ENCODE peak calls at places on chromosome 12, in six cellular contexts. One of them, this sample, is unnamed.
A peak's percentile ranks its signal among the peaks of the same experiment; 100 is the strongest.

GRCh38 chr12:47736877-47737676 is 11.8 kb upstream of the ENDOU start:
- DNase-seq in HFFc6: peak; percentile 31
- DNase-seq in HS-5: no peak
- DNase-seq in NCI-H1092 treated with DMSO at 0.1 percent for 48 hours: peak; percentile 34
- DNase-seq in Calu3: no peak
- DNase-seq in RCC 7860: no peak
- DNase-seq in this sample: no peak

GRCh38 chr12:25524381-25524780 is 28.7 kb downstream of the LMNTD1 start:
- DNase-seq in HFFc6: no peak
- DNase-seq in HS-5: no peak
- DNase-seq in NCI-H1092 treated with DMSO at 0.1 percent for 48 hours: no peak
- DNase-seq in Calu3: no peak
- DNase-seq in RCC 7860: no peak
- DNase-seq in this sample: no peak

GRCh38 chr12:121858662-121859572 is at the start of gene HPD:
- DNase-seq in HFFc6: peak; percentile 74
- DNase-seq in HS-5: no peak
- DNase-seq in NCI-H1092 treated with DMSO at 0.1 percent for 48 hours: no peak
- DNase-seq in Calu3: no peak
- DNase-seq in RCC 7860: peak; percentile 59
- DNase-seq in this sample: no peak

GRCh38 chr12:57452937-57453509 is 2.1 kb upstream of the INHBE start:
- DNase-seq in HFFc6: peak; percentile 67
- DNase-seq in HS-5: no peak
- DNase-seq in NCI-H1092 treated with DMSO at 0.1 percent for 48 hours: peak; percentile 54
- DNase-seq in Calu3: peak; percentile 90
- DNase-seq in RCC 7860: peak; percentile 38
- DNase-seq in this sample: no peak

GRCh38 chr12:95998611-95999300 is 2.6 kb upstream of the HAL start:
- DNase-seq in HFFc6: peak; percentile 27
- DNase-seq in HS-5: no peak
- DNase-seq in NCI-H1092 treated with DMSO at 0.1 percent for 48 hours: peak; percentile 35
- DNase-seq in Calu3: peak; percentile 54
- DNase-seq in RCC 7860: peak; percentile 31
- DNase-seq in this sample: no peak

GRCh38 chr12:127583041-127583440 is 683.9 kb upstream of the TMEM132C start:
- DNase-seq in HFFc6: no peak
- DNase-seq in HS-5: no peak
- DNase-seq in NCI-H1092 treated with DMSO at 0.1 percent for 48 hours: no peak
- DNase-seq in Calu3: no peak
- DNase-seq in RCC 7860: no peak
- DNase-seq in this sample: no peak

GRCh38 chr12:76272292-76272691 is 75.9 kb downstream of the BBS10 start:
- DNase-seq in HFFc6: no peak
- DNase-seq in HS-5: no peak
- DNase-seq in NCI-H1092 treated with DMSO at 0.1 percent for 48 hours: no peak
- DNase-seq in Calu3: no peak
- DNase-seq in RCC 7860: no peak
- DNase-seq in this sample: no peak

GRCh38 chr12:116123511-116124258 is 153.8 kb downstream of the MED13L start:
- DNase-seq in HFFc6: peak; percentile 23
- DNase-seq in HS-5: peak; percentile 60
- DNase-seq in NCI-H1092 treated with DMSO at 0.1 percent for 48 hours: peak; percentile 75
- DNase-seq in Calu3: no peak
- DNase-seq in RCC 7860: peak; percentile 11
- DNase-seq in this sample: no peak

GRCh38 chr12:61037792-61038191 is 1222.4 kb upstream of the USP15 start:
- DNase-seq in HFFc6: no peak
- DNase-seq in HS-5: peak; percentile 8
- DNase-seq in NCI-H1092 treated with DMSO at 0.1 percent for 48 hours: no peak
- DNase-seq in Calu3: no peak
- DNase-seq in RCC 7860: no peak
- DNase-seq in this sample: no peak

GRCh38 chr12:89247962-89248361 is 104.3 kb downstream of the DUSP6 start:
- DNase-seq in HFFc6: no peak
- DNase-seq in HS-5: peak; percentile 34
- DNase-seq in NCI-H1092 treated with DMSO at 0.1 percent for 48 hours: no peak
- DNase-seq in Calu3: no peak
- DNase-seq in RCC 7860: no peak
- DNase-seq in this sample: no peak

GRCh38 chr12:122830517-122831214 is 4.6 kb upstream of the HIP1R start:
- DNase-seq in HFFc6: peak; percentile 79
- DNase-seq in HS-5: peak; percentile 91
- DNase-seq in NCI-H1092 treated with DMSO at 0.1 percent for 48 hours: no peak
- DNase-seq in Calu3: peak; percentile 78
- DNase-seq in RCC 7860: peak; percentile 58
- DNase-seq in this sample: no peak

GRCh38 chr12:34373926-34374325 is 351.6 kb downstream of the ALG10 start:
- DNase-seq in HFFc6: no peak
- DNase-seq in HS-5: no peak
- DNase-seq in NCI-H1092 treated with DMSO at 0.1 percent for 48 hours: no peak
- DNase-seq in Calu3: no peak
- DNase-seq in RCC 7860: no peak
- DNase-seq in this sample: no peak

GRCh38 chr12:131850856-131851559 is 22.8 kb downstream of the MMP17 start:
- DNase-seq in HFFc6: no peak
- DNase-seq in HS-5: no peak
- DNase-seq in NCI-H1092 treated with DMSO at 0.1 percent for 48 hours: peak; percentile 10
- DNase-seq in Calu3: peak; percentile 96
- DNase-seq in RCC 7860: peak; percentile 73
- DNase-seq in this sample: no peak

GRCh38 chr12:65526311-65526710 is 247.8 kb downstream of the MSRB3 start:
- DNase-seq in HFFc6: peak; percentile 37
- DNase-seq in HS-5: no peak
- DNase-seq in NCI-H1092 treated with DMSO at 0.1 percent for 48 hours: no peak
- DNase-seq in Calu3: no peak
- DNase-seq in RCC 7860: peak; percentile 34
- DNase-seq in this sample: no peak

GRCh38 chr12:128970110-128970509 is 116.8 kb downstream of the GLT1D1 start:
- DNase-seq in HFFc6: no peak
- DNase-seq in HS-5: no peak
- DNase-seq in NCI-H1092 treated with DMSO at 0.1 percent for 48 hours: no peak
- DNase-seq in Calu3: no peak
- DNase-seq in RCC 7860: no peak
- DNase-seq in this sample: no peak

GRCh38 chr12:52513736-52514135 is 6.5 kb downstream of the KRT5 start:
- DNase-seq in HFFc6: no peak
- DNase-seq in HS-5: no peak
- DNase-seq in NCI-H1092 treated with DMSO at 0.1 percent for 48 hours: no peak
- DNase-seq in Calu3: no peak
- DNase-seq in RCC 7860: no peak
- DNase-seq in this sample: no peak

GRCh38 chr12:109304485-109304884 is 4.6 kb downstream of the FOXN4 start:
- DNase-seq in HFFc6: no peak
- DNase-seq in HS-5: no peak
- DNase-seq in NCI-H1092 treated with DMSO at 0.1 percent for 48 hours: peak; percentile 65
- DNase-seq in Calu3: no peak
- DNase-seq in RCC 7860: no peak
- DNase-seq in this sample: no peak

GRCh38 chr12:71671816-71672215 is 7.7 kb downstream of the THAP2 start:
- DNase-seq in HFFc6: no peak
- DNase-seq in HS-5: no peak
- DNase-seq in NCI-H1092 treated with DMSO at 0.1 percent for 48 hours: peak; percentile 39
- DNase-seq in Calu3: no peak
- DNase-seq in RCC 7860: no peak
- DNase-seq in this sample: no peak

GRCh38 chr12:47634127-47634526 is 71.7 kb downstream of the RPAP3 start:
- DNase-seq in HFFc6: no peak
- DNase-seq in HS-5: no peak
- DNase-seq in NCI-H1092 treated with DMSO at 0.1 percent for 48 hours: no peak
- DNase-seq in Calu3: no peak
- DNase-seq in RCC 7860: no peak
- DNase-seq in this sample: no peak

GRCh38 chr12:122641976-122642375 is 61.2 kb downstream of the HCAR2 start:
- DNase-seq in HFFc6: peak; percentile 19
- DNase-seq in HS-5: peak; percentile 14
- DNase-seq in NCI-H1092 treated with DMSO at 0.1 percent for 48 hours: no peak
- DNase-seq in Calu3: no peak
- DNase-seq in RCC 7860: no peak
- DNase-seq in this sample: no peak

GRCh38 chr12:61646639-61647038 is 613.6 kb upstream of the USP15 start:
- DNase-seq in HFFc6: no peak
- DNase-seq in HS-5: no peak
- DNase-seq in NCI-H1092 treated with DMSO at 0.1 percent for 48 hours: no peak
- DNase-seq in Calu3: no peak
- DNase-seq in RCC 7860: no peak
- DNase-seq in this sample: no peak